ENCODE peak calls at places on chromosomes 11 and 22, in four cellular contexts. One of them, this sample, is unnamed.

GRCh38 chr11:44008698-44009097 is 39.1 kb upstream of the ACCSL start:
- DNase-seq in Peyer's patch: no peak
- DNase-seq in fibroblast of pulmonary artery: no peak
- DNase-seq in A549: no peak
- DNase-seq in this sample: no peak

GRCh38 chr11:16890442-16890841 is 123.8 kb downstream of the PLEKHA7 start:
- DNase-seq in Peyer's patch: no peak
- DNase-seq in fibroblast of pulmonary artery: no peak
- DNase-seq in A549: no peak
- DNase-seq in this sample: no peak

GRCh38 chr11:65609236-65609635 is 4.8 kb downstream of the MAP3K11 start:
- DNase-seq in Peyer's patch: no peak
- DNase-seq in fibroblast of pulmonary artery: peak
- DNase-seq in A549: no peak
- DNase-seq in this sample: no peak

GRCh38 chr11:34267440-34267839 is 90.4 kb downstream of the ABTB2 start:
- DNase-seq in Peyer's patch: no peak
- DNase-seq in fibroblast of pulmonary artery: no peak
- DNase-seq in A549: no peak
- DNase-seq in this sample: no peak

GRCh38 chr11:24932110-24933000 is 435.5 kb downstream of the LUZP2 start:
- DNase-seq in Peyer's patch: no peak
- DNase-seq in fibroblast of pulmonary artery: peak
- DNase-seq in A549: no peak
- DNase-seq in this sample: no peak

GRCh38 chr11:64747961-64748715 is 4.2 kb upstream of the RASGRP2 start:
- DNase-seq in Peyer's patch: no peak
- DNase-seq in fibroblast of pulmonary artery: no peak
- DNase-seq in A549: no peak
- DNase-seq in this sample: peak

GRCh38 chr22:24068377-24068680 is 57.2 kb downstream of the CABIN1 start:
- DNase-seq in Peyer's patch: no peak
- DNase-seq in fibroblast of pulmonary artery: no peak
- DNase-seq in A549: no peak
- DNase-seq in this sample: no peak

GRCh38 chr11:47991266-47991830 is 11.0 kb downstream of the PTPRJ start:
- DNase-seq in Peyer's patch: no peak
- DNase-seq in fibroblast of pulmonary artery: no peak
- DNase-seq in A549: no peak
- DNase-seq in this sample: no peak

GRCh38 chr11:15885913-15886698 is 470.2 kb downstream of the SOX6 start:
- DNase-seq in Peyer's patch: no peak
- DNase-seq in fibroblast of pulmonary artery: no peak
- DNase-seq in A549: no peak
- DNase-seq in this sample: no peak

GRCh38 chr11:14242198-14242597 is 116.8 kb downstream of the RRAS2 start:
- DNase-seq in Peyer's patch: no peak
- DNase-seq in fibroblast of pulmonary artery: no peak
- DNase-seq in A549: no peak
- DNase-seq in this sample: no peak

DNA sequence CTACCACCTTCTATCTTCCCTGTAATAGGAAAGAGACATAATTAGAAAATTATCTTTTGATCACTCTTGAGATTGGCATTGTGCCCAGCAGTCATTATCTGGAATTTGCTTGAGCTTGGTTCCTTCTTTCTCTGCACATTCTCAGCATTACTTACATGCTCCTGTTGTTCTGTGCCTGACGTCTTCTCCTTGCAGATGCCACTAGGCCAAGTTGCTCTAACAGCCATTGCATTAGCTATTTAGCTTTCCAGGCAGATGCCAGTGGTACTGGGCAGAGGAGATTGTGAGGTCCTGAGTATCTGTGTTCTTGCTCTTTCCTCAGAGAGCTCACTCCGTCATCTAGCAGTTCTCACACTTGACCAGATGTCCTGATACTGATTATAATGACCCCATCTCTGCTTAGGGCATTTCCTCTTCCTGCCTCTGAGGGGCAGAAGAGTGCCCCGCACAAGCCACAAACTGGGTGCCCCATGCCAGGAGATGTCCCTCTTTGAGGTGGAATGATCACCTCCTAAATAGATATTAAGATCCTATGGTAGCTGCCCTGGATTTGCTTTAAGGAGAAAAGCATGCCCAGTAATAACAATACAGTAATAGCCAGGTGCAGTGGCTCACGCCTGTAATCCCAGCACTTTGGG is 30.7 kb downstream of the ARHGAP1 start:
- DNase-seq in Peyer's patch: no peak
- DNase-seq in fibroblast of pulmonary artery: no peak
- DNase-seq in A549: peak
- DNase-seq in this sample: peak
- TF ChIP-seq CTCF in Peyer's patch: peak
- TF ChIP-seq CTCF in fibroblast of pulmonary artery: peak
- TF ChIP-seq CTCF in A549: peak
- TF ChIP-seq CTCF in this sample: peak

DNA sequence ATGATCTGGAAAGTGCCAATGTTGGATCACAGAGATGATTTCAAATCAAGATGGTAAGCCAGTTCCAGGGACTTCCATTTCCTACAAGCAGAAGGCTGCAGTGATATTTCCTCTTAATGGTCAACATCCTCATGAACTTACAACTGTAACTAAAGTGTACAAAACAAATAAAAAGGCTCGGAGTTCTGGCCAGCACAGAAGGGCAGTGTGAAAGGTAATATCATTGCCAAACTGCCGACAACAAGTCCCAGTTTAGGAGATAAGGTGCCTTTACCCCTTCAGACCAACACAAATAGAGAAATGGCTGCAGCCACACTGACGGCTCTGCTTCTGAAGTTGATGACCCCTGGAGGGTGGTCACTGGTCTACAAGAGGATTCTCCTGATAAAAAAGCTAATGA is 91.1 kb downstream of the ETS1 start:
- DNase-seq in Peyer's patch: no peak
- DNase-seq in fibroblast of pulmonary artery: no peak
- DNase-seq in A549: no peak
- DNase-seq in this sample: no peak
- H3K4me3 ChIP-seq in Peyer's patch: peak
- H3K4me3 ChIP-seq in fibroblast of pulmonary artery: no peak
- H3K4me3 ChIP-seq in A549: peak
- H3K4me3 ChIP-seq in this sample: no peak

GRCh38 chr11:118634435-118635236 is 27.2 kb downstream of the PHLDB1 start:
- DNase-seq in Peyer's patch: peak
- DNase-seq in fibroblast of pulmonary artery: peak
- DNase-seq in A549: no peak
- DNase-seq in this sample: peak
- TF ChIP-seq CTCF in Peyer's patch: peak
- TF ChIP-seq CTCF in fibroblast of pulmonary artery: no peak
- TF ChIP-seq CTCF in A549: no peak
- TF ChIP-seq CTCF in this sample: no peak

GRCh38 chr11:78022397-78023396 is at the start of gene KCTD14:
- DNase-seq in Peyer's patch: peak
- DNase-seq in fibroblast of pulmonary artery: no peak
- DNase-seq in A549: no peak
- DNase-seq in this sample: no peak
- H3K4me3 ChIP-seq in Peyer's patch: peak
- H3K4me3 ChIP-seq in fibroblast of pulmonary artery: peak
- H3K4me3 ChIP-seq in A549: peak
- H3K4me3 ChIP-seq in this sample: peak

DNA sequence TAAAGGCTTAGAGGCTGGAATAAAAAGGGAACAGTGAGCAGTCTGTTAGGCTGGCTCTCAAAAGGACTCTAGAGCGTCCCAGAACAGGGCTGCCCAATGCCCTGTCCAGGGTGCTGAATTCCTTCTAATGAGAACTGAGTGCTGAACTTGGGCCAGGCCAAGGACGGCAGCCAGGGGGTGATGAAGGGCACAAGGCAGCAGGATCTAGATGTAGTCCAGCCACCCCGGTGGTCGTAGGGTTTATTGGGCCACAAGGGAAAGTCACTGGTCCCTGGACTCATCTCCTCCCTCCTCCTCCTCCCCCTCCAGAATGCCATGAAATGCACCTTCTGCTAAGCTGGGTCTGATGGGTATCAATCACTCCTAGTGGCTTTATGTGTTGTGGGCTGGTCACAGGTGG is 19.2 kb downstream of the NPTXR start:
- DNase-seq in Peyer's patch: peak
- DNase-seq in fibroblast of pulmonary artery: peak
- DNase-seq in A549: peak
- DNase-seq in this sample: peak
- TF ChIP-seq CTCF in Peyer's patch: peak
- TF ChIP-seq CTCF in fibroblast of pulmonary artery: peak
- TF ChIP-seq CTCF in A549: no peak
- TF ChIP-seq CTCF in this sample: peak